ENCODE peak calls at places on chromosomes 4 and X, in six cellular contexts. One of them, this sample, is unnamed. For H3K4me1, the result is how much of the 10 kb centered on the place peaks cover.

GRCh38 chr4:71187399-71188196 is 151.2 kb upstream of the SLC4A4 start:
- DNase-seq in PC-9: peak
- DNase-seq in colonic mucosa: peak
- DNase-seq in pancreas: peak
- DNase-seq in MM.1S: no peak
- DNase-seq in GM23338: no peak
- DNase-seq in this sample: peak

GRCh38 chrX:44415639-44416386 is 72.3 kb upstream of the EFHC2 start:
- DNase-seq in MM.1S: no peak
- DNase-seq in PC-9: peak
- DNase-seq in GM23338: no peak
- DNase-seq in pancreas: peak
- DNase-seq in colonic mucosa: peak
- DNase-seq in this sample: no peak

GRCh38 chr4:99067617-99068016 is 21.0 kb downstream of the ADH5 start:
- DNase-seq in colonic mucosa: no peak
- DNase-seq in PC-9: no peak
- DNase-seq in pancreas: no peak
- DNase-seq in GM23338: no peak
- DNase-seq in MM.1S: no peak
- DNase-seq in this sample: no peak

GRCh38 chr4:4625488-4625887 is 83.6 kb upstream of the STX18 start:
- DNase-seq in GM23338: no peak
- DNase-seq in pancreas: no peak
- DNase-seq in PC-9: no peak
- DNase-seq in MM.1S: no peak
- DNase-seq in colonic mucosa: no peak
- DNase-seq in this sample: no peak

GRCh38 chr4:150056569-150056968 is 21.7 kb upstream of the DCLK2 start:
- DNase-seq in MM.1S: no peak
- DNase-seq in GM23338: no peak
- DNase-seq in pancreas: no peak
- DNase-seq in PC-9: no peak
- DNase-seq in colonic mucosa: no peak
- DNase-seq in this sample: no peak

GRCh38 chr4:151541438-151542071 is 132.6 kb downstream of the FHIP1A start:
- DNase-seq in colonic mucosa: no peak
- DNase-seq in GM23338: no peak
- DNase-seq in pancreas: no peak
- DNase-seq in MM.1S: no peak
- DNase-seq in PC-9: no peak
- DNase-seq in this sample: no peak

GRCh38 chrX:80807606-80808159 is 2.0 kb downstream of the BRWD3 start:
- DNase-seq in colonic mucosa: no peak
- DNase-seq in MM.1S: peak
- DNase-seq in pancreas: no peak
- DNase-seq in PC-9: no peak
- DNase-seq in GM23338: no peak
- DNase-seq in this sample: no peak

GRCh38 chr4:152556283-152556682 is 20.4 kb upstream of the FBXW7 start:
- DNase-seq in PC-9: no peak
- DNase-seq in MM.1S: peak
- DNase-seq in GM23338: no peak
- DNase-seq in pancreas: no peak
- DNase-seq in colonic mucosa: no peak
- DNase-seq in this sample: no peak

GRCh38 chr4:86044593-86044985 is 315.3 kb downstream of the MAPK10 start:
- DNase-seq in colonic mucosa: no peak
- DNase-seq in GM23338: no peak
- DNase-seq in PC-9: no peak
- DNase-seq in pancreas: no peak
- DNase-seq in MM.1S: no peak
- DNase-seq in this sample: no peak

GRCh38 chr4:13240066-13240465 is 244.1 kb downstream of the RAB28 start:
- DNase-seq in colonic mucosa: no peak
- DNase-seq in pancreas: no peak
- DNase-seq in MM.1S: no peak
- DNase-seq in PC-9: no peak
- DNase-seq in GM23338: no peak
- DNase-seq in this sample: no peak

GRCh38 chr4:18733956-18734872 is 712.7 kb upstream of the LCORL start:
- DNase-seq in PC-9: no peak
- DNase-seq in pancreas: no peak
- DNase-seq in colonic mucosa: no peak
- DNase-seq in GM23338: no peak
- DNase-seq in MM.1S: no peak
- DNase-seq in this sample: no peak

GRCh38 chr4:25452081-25452480 is 75.0 kb downstream of the ANAPC4 start:
- DNase-seq in colonic mucosa: no peak
- DNase-seq in PC-9: no peak
- DNase-seq in MM.1S: no peak
- DNase-seq in pancreas: no peak
- DNase-seq in GM23338: no peak
- DNase-seq in this sample: no peak

GRCh38 chr4:125225806-125226205 is 88.9 kb upstream of the FAT4 start:
- DNase-seq in MM.1S: no peak
- DNase-seq in pancreas: no peak
- DNase-seq in PC-9: no peak
- DNase-seq in GM23338: no peak
- DNase-seq in colonic mucosa: no peak
- DNase-seq in this sample: no peak

GRCh38 chr4:187491421-187491820 is 504.1 kb upstream of the ZFP42 start:
- DNase-seq in MM.1S: no peak
- DNase-seq in PC-9: no peak
- DNase-seq in pancreas: no peak
- DNase-seq in colonic mucosa: no peak
- DNase-seq in GM23338: no peak
- DNase-seq in this sample: no peak

GRCh38 chrX:69014200-69014599 is 151.1 kb downstream of the PJA1 start:
- DNase-seq in pancreas: no peak
- DNase-seq in MM.1S: no peak
- DNase-seq in GM23338: no peak
- DNase-seq in colonic mucosa: no peak
- DNase-seq in PC-9: no peak
- DNase-seq in this sample: no peak

GRCh38 chrX:68808686-68809357 is 20.0 kb upstream of the EFNB1 start:
- DNase-seq in MM.1S: no peak
- DNase-seq in PC-9: no peak
- DNase-seq in pancreas: no peak
- DNase-seq in colonic mucosa: no peak
- DNase-seq in GM23338: peak
- DNase-seq in this sample: no peak

GRCh38 chr4:184453402-184454160 is 20.8 kb downstream of the IRF2 start:
- DNase-seq in pancreas: no peak
- DNase-seq in MM.1S: peak
- DNase-seq in GM23338: peak
- DNase-seq in colonic mucosa: peak
- DNase-seq in PC-9: peak
- DNase-seq in this sample: no peak

GRCh38 chr4:89000844-89001360 is 56.1 kb downstream of the FAM13A start:
- DNase-seq in colonic mucosa: peak
- DNase-seq in pancreas: no peak
- DNase-seq in PC-9: no peak
- DNase-seq in MM.1S: no peak
- DNase-seq in GM23338: no peak
- DNase-seq in this sample: no peak

GRCh38 chr4:174714393-174715211 is 114.4 kb downstream of the GLRA3 start:
- DNase-seq in colonic mucosa: peak
- DNase-seq in MM.1S: peak
- DNase-seq in PC-9: peak
- DNase-seq in pancreas: no peak
- DNase-seq in GM23338: peak
- DNase-seq in this sample: no peak

GRCh38 chr4:66178901-66179300 is 508.6 kb upstream of the EPHA5 start:
- DNase-seq in GM23338: peak
- DNase-seq in colonic mucosa: no peak
- DNase-seq in pancreas: no peak
- DNase-seq in MM.1S: no peak
- DNase-seq in PC-9: no peak
- DNase-seq in this sample: no peak

GRCh38 chrX:22314211-22314610 is 41.5 kb downstream of the CBLL2 start:
- DNase-seq in PC-9: no peak
- DNase-seq in MM.1S: no peak
- DNase-seq in pancreas: no peak
- DNase-seq in GM23338: no peak
- DNase-seq in colonic mucosa: no peak
- DNase-seq in this sample: no peak

GRCh38 chr4:64940698-64941097 is 531.4 kb upstream of the TECRL start:
- DNase-seq in MM.1S: no peak
- DNase-seq in pancreas: no peak
- DNase-seq in colonic mucosa: no peak
- DNase-seq in PC-9: peak
- DNase-seq in GM23338: no peak
- DNase-seq in this sample: no peak

GRCh38 chrX:118423558-118423957 is 72.1 kb upstream of the DOCK11 start:
- DNase-seq in GM23338: no peak
- DNase-seq in PC-9: no peak
- DNase-seq in pancreas: no peak
- DNase-seq in colonic mucosa: no peak
- DNase-seq in MM.1S: peak
- DNase-seq in this sample: no peak

GRCh38 chrX:7334253-7334935 is 186.4 kb upstream of the PUDP start:
- DNase-seq in colonic mucosa: no peak
- DNase-seq in MM.1S: no peak
- DNase-seq in PC-9: no peak
- DNase-seq in GM23338: no peak
- DNase-seq in pancreas: no peak
- DNase-seq in this sample: no peak

GRCh38 chrX:11437642-11438379 is 144.6 kb downstream of the AMELX start:
- DNase-seq in colonic mucosa: no peak
- DNase-seq in PC-9: no peak
- DNase-seq in pancreas: no peak
- DNase-seq in MM.1S: peak
- DNase-seq in GM23338: no peak
- DNase-seq in this sample: no peak

GRCh38 chr4:102263024-102263787 is 82.1 kb downstream of the SLC39A8 start:
- DNase-seq in pancreas: no peak
- DNase-seq in GM23338: peak
- DNase-seq in PC-9: peak
- DNase-seq in colonic mucosa: no peak
- DNase-seq in MM.1S: peak
- DNase-seq in this sample: no peak

GRCh38 chrX:63739885-63740284 is 45.1 kb downstream of the ARHGEF9 start:
- DNase-seq in GM23338: peak
- DNase-seq in PC-9: no peak
- DNase-seq in MM.1S: no peak
- DNase-seq in colonic mucosa: no peak
- DNase-seq in pancreas: no peak
- DNase-seq in this sample: no peak

GRCh38 chr4:8022767-8023695 is 83.4 kb upstream of the AFAP1 start:
- DNase-seq in GM23338: no peak
- DNase-seq in MM.1S: no peak
- DNase-seq in PC-9: no peak
- DNase-seq in colonic mucosa: no peak
- DNase-seq in pancreas: no peak
- DNase-seq in this sample: no peak

GRCh38 chrX:154751669-154752271 is 893 bp upstream of the GAB3 start:
- DNase-seq in colonic mucosa: no peak
- DNase-seq in MM.1S: no peak
- DNase-seq in pancreas: no peak
- DNase-seq in GM23338: no peak
- DNase-seq in PC-9: no peak
- DNase-seq in this sample: no peak

GRCh38 chr4:89283226-89283974 is 24.2 kb downstream of the GPRIN3 start:
- DNase-seq in MM.1S: no peak
- DNase-seq in PC-9: no peak
- DNase-seq in colonic mucosa: peak
- DNase-seq in GM23338: no peak
- DNase-seq in pancreas: no peak
- DNase-seq in this sample: no peak

DNA sequence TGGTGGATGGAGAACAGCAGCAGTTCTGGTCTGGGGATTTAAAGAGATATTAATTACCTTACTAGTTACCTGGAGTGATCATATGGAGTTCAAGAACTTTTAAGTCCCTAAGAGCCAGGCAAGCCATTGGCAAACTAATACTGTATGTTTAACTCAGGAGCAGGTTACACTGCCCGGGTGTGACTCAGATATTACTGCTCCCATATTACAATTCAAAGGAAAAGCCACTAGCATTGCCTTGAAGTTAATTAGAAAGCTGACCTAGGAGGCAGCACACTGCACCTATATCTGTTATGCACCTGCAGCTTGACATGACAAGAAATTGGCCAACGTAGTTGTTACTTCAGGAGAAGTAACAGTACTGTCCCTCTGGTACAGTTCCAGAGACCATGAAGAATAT is 47.2 kb downstream of the GRK4 start:
- DNase-seq in GM23338: no peak
- DNase-seq in PC-9: no peak
- DNase-seq in pancreas: no peak
- DNase-seq in MM.1S: no peak
- DNase-seq in colonic mucosa: no peak
- DNase-seq in this sample: no peak
- H3K27ac ChIP-seq in GM23338: no peak
- H3K27ac ChIP-seq in PC-9: peak
- H3K27ac ChIP-seq in pancreas: no peak
- H3K27ac ChIP-seq in MM.1S: no peak
- H3K27ac ChIP-seq in colonic mucosa: no peak
- H3K27ac ChIP-seq in this sample: no peak

DNA sequence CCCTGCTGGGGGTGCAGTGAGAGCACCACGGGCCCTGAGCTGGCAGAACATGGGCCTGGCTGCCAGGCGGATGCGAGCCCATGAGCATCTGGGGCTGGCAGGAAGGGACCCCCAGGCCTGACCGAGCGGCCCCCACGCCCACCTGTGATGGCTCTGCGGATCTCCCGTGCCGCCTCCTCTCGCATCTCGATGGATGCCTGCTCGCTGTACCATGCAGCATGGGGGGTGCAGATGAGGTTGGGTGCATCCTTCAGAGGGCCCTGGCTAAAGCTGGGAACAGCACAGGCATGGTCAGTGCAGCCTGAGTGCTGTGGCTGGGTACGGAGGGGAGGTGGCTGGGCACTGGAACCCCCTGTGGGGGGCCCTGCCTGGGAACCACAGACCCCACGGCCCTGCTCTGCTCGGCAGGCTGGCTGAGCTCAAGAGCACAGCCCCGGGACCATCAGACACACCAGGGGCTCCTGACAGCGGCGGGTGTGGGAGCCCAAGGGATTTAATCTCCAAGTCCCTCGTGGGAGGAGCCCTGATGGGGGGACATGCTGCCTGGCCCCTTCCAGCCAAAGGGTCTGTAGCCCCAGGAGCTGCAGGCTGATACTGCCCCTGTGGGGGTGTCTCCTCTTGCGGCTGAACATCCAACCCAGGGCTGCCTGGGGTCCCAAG is 35.5 kb downstream of the CTBP1 start:
- DNase-seq in PC-9: no peak
- DNase-seq in pancreas: no peak
- DNase-seq in GM23338: no peak
- DNase-seq in MM.1S: no peak
- DNase-seq in colonic mucosa: no peak
- DNase-seq in this sample: peak
- H3K4me1 ChIP-seq in PC-9: under half
- H3K4me1 ChIP-seq in pancreas: under half
- H3K4me1 ChIP-seq in GM23338: under half
- H3K4me1 ChIP-seq in MM.1S: under half
- H3K4me1 ChIP-seq in colonic mucosa: under half
- H3K4me1 ChIP-seq in this sample: half or more

GRCh38 chr4:80361329-80361900 is 25.9 kb downstream of the CFAP299 start:
- DNase-seq in GM23338: peak
- DNase-seq in MM.1S: peak
- DNase-seq in colonic mucosa: no peak
- DNase-seq in pancreas: no peak
- DNase-seq in PC-9: no peak
- DNase-seq in this sample: no peak
- TF ChIP-seq CTCF in GM23338: no peak
- TF ChIP-seq CTCF in MM.1S: peak
- TF ChIP-seq CTCF in colonic mucosa: peak
- TF ChIP-seq CTCF in pancreas: no peak
- TF ChIP-seq CTCF in PC-9: peak
- TF ChIP-seq CTCF in this sample: peak

GRCh38 chr4:6918345-6918744 is 8.7 kb downstream of the TBC1D14 start:
- DNase-seq in colonic mucosa: no peak
- DNase-seq in MM.1S: no peak
- DNase-seq in pancreas: no peak
- DNase-seq in GM23338: no peak
- DNase-seq in PC-9: no peak
- DNase-seq in this sample: no peak
- H3K27ac ChIP-seq in colonic mucosa: peak
- H3K27ac ChIP-seq in MM.1S: no peak
- H3K27ac ChIP-seq in pancreas: peak
- H3K27ac ChIP-seq in GM23338: peak
- H3K27ac ChIP-seq in PC-9: peak
- H3K27ac ChIP-seq in this sample: peak

This sample was measured in left lung.